ENCODE peak calls at places on chromosomes 12 and 14, in seven cellular contexts. I, Y, D, P, X, G and Z are unnamed samples.

GRCh38 chr12:2386566-2386965 is 333.8 kb downstream of the CACNA1C start:
- DNase-seq in I (no peak), Y (no peak), D (no peak), P (no peak), X (no peak), G (no peak), Z (no peak)

GRCh38 chr12:6963741-6964446 is 6.6 kb downstream of the PHB2 start:
- DNase-seq in I (no peak), Y (no peak), D (no peak), P (no peak), X (no peak), G (no peak), Z (no peak)

GRCh38 chr14:63468273-63468672 is 74.9 kb downstream of the PPP2R5E start:
- DNase-seq in I (no peak), Y (peak), D (peak), P (no peak), X (no peak), G (peak), Z (no peak)

GRCh38 chr12:62192486-62193250 is 67.5 kb upstream of the USP15 start:
- DNase-seq in I (peak), Y (peak), D (peak), P (peak), X (peak), G (peak), Z (peak)

GRCh38 chr12:89245090-89245489 is 107.2 kb downstream of the DUSP6 start:
- DNase-seq in I (peak), Y (no peak), D (no peak), P (peak), X (no peak), G (no peak), Z (peak)

GRCh38 chr14:99546230-99546879 is 57.7 kb downstream of the CCDC85C start:
- DNase-seq in I (no peak), Y (no peak), D (no peak), P (peak), X (peak), G (no peak), Z (no peak)

GRCh38 chr12:3420693-3421092 is 70.3 kb upstream of the PRMT8 start:
- DNase-seq in I (no peak), Y (no peak), D (no peak), P (no peak), X (no peak), G (no peak), Z (no peak)

GRCh38 chr14:54175298-54175942 is 218.8 kb upstream of the BMP4 start:
- DNase-seq in I (peak), Y (peak), D (peak), P (peak), X (peak), G (peak), Z (peak)

GRCh38 chr12:6818246-6819006 is 3.2 kb upstream of the GPR162 start:
- DNase-seq in I (no peak), Y (no peak), D (no peak), P (peak), X (no peak), G (no peak), Z (no peak)

GRCh38 chr12:100675432-100675831 is 101.9 kb downstream of the GAS2L3 start:
- DNase-seq in I (peak), Y (no peak), D (peak), P (no peak), X (no peak), G (peak), Z (peak)

GRCh38 chr12:105401198-105401597 is 70.7 kb downstream of the C12orf75 start:
- DNase-seq in I (no peak), Y (no peak), D (peak), P (no peak), X (no peak), G (no peak), Z (no peak)

GRCh38 chr14:21163721-21164120 is 7.9 kb upstream of the OR5AU1 start:
- DNase-seq in I (no peak), Y (no peak), D (no peak), P (no peak), X (no peak), G (no peak), Z (no peak)

GRCh38 chr14:91834571-91834970 is 32.8 kb downstream of the TC2N start:
- DNase-seq in I (no peak), Y (no peak), D (no peak), P (peak), X (no peak), G (no peak), Z (no peak)

GRCh38 chr14:91839754-91840153 is 27.6 kb downstream of the TC2N start:
- DNase-seq in I (no peak), Y (no peak), D (no peak), P (no peak), X (peak), G (no peak), Z (no peak)

GRCh38 chr14:91835197-91835919 is 32.0 kb downstream of the TC2N start:
- DNase-seq in I (no peak), Y (no peak), D (no peak), P (no peak), X (no peak), G (peak), Z (no peak)

GRCh38 chr14:91837076-91837475 is 30.3 kb downstream of the TC2N start:
- DNase-seq in I (no peak), Y (no peak), D (no peak), P (no peak), X (no peak), G (no peak), Z (no peak)

GRCh38 chr14:91835920-91836843 is 31.2 kb downstream of the TC2N start:
- DNase-seq in I (peak), Y (peak), D (peak), P (peak), X (peak), G (peak), Z (no peak)
- TF ChIP-seq EZH2 in I (no peak), Y (peak), D (peak), P (peak), X (no peak), G (no peak), Z (peak)

GRCh38 chr12:27178251-27178650 is 65.8 kb upstream of the STK38L start:
- DNase-seq in I (no peak), Y (no peak), D (no peak), P (no peak), X (no peak), G (no peak), Z (no peak)

GRCh38 chr12:27179399-27180214 is 64.5 kb upstream of the STK38L start:
- DNase-seq in I (peak), Y (peak), D (peak), P (no peak), X (no peak), G (peak), Z (peak)

GRCh38 chr12:27178723-27179398 is 65.2 kb upstream of the STK38L start:
- DNase-seq in I (no peak), Y (no peak), D (peak), P (no peak), X (no peak), G (no peak), Z (peak)

GRCh38 chr12:27176765-27177164 is 67.3 kb upstream of the STK38L start:
- DNase-seq in I (peak), Y (no peak), D (peak), P (no peak), X (no peak), G (peak), Z (peak)

GRCh38 chr12:27177716-27178115 is 66.4 kb upstream of the STK38L start:
- DNase-seq in I (peak), Y (no peak), D (peak), P (no peak), X (no peak), G (peak), Z (peak)
- H2AFZ ChIP-seq in I (no peak), Y (no peak), D (no peak), P (no peak), X (no peak), G (no peak), Z (no peak)

GRCh38 chr12:31120392-31121008 is 46.8 kb downstream of the DDX11 start:
- DNase-seq in I (no peak), Y (no peak), D (no peak), P (peak), X (no peak), G (no peak), Z (no peak)
- TF ChIP-seq EZH2 in I (no peak), Y (no peak), D (no peak), P (no peak), X (no peak), G (no peak), Z (no peak)

GRCh38 chr14:74348241-74348734 is at the start of gene VRTN:
- DNase-seq in I (no peak), Y (no peak), D (no peak), P (no peak), X (no peak), G (no peak), Z (no peak)
- H2AFZ ChIP-seq in I (no peak), Y (no peak), D (no peak), P (peak), X (peak), G (no peak), Z (no peak)

GRCh38 chr14:37594238-37594915 is 672 bp downstream of the FOXA1 start:
- DNase-seq in I (peak), Y (peak), D (peak), P (peak), X (peak), G (peak), Z (peak)
- TF ChIP-seq EZH2 in I (no peak), Y (no peak), D (no peak), P (peak), X (no peak), G (no peak), Z (no peak)

GRCh38 chr14:98162829-98163228 is 1109.2 kb downstream of the BCL11B start:
- DNase-seq in I (no peak), Y (no peak), D (no peak), P (no peak), X (no peak), G (no peak), Z (no peak)
- H2AFZ ChIP-seq in I (no peak), Y (no peak), D (no peak), P (peak), X (no peak), G (no peak), Z (no peak)